ENCODE peak calls at places on chromosomes 16 and 17, in six cellular contexts. V, L, I, Y, Z and E are unnamed samples.

GRCh38 chr16:1916654-1916990 is 1.6 kb downstream of the HS3ST6 start:
- DNase-seq in Z (no peak), L (no peak), I (no peak), V (no peak), Y (no peak), E (no peak)

GRCh38 chr16:88200896-88201185 is 181.9 kb upstream of the ZNF469 start:
- DNase-seq in I (no peak), L (no peak), Y (no peak), Z (no peak), V (no peak), E (no peak)

GRCh38 chr17:43327834-43328420 is 70.9 kb upstream of the ARL4D start:
- DNase-seq in Y (no peak), Z (peak; percentile 25), V (no peak), L (no peak), I (no peak), E (no peak)

GRCh38 chr17:76697702-76698465 is 12.9 kb downstream of the MXRA7 start:
- DNase-seq in I (no peak), Y (no peak), L (no peak), Z (no peak), V (no peak), E (no peak)

GRCh38 chr17:11554542-11554941 is 43.7 kb upstream of the DNAH9 start:
- DNase-seq in L (no peak), V (no peak), I (no peak), Z (no peak), Y (no peak), E (no peak)

GRCh38 chr17:78185981-78186688 is 717 bp downstream of the TK1 start:
- DNase-seq in Z (peak; percentile 69), Y (no peak), L (no peak), V (no peak), I (peak; percentile 63), E (peak; percentile 51)

GRCh38 chr17:46875849-46876352 is 24.5 kb downstream of the WNT9B start:
- DNase-seq in L (no peak), Y (no peak), I (no peak), Z (no peak), V (no peak), E (no peak)

GRCh38 chr17:58121925-58122324 is 26.3 kb upstream of the OR4D1 start:
- DNase-seq in I (peak; percentile 72), V (no peak), Z (peak; percentile 32), Y (peak; percentile 18), L (peak; percentile 51), E (peak; percentile 17)

GRCh38 chr17:43940630-43941029 is 1.6 kb downstream of the PPY start:
- DNase-seq in I (peak; percentile 46), Y (no peak), Z (peak; percentile 53), V (no peak), L (no peak), E (peak; percentile 55)

GRCh38 chr16:53404959-53405358 is 29.3 kb upstream of the RBL2 start:
- DNase-seq in Y (no peak), I (no peak), V (no peak), L (no peak), Z (no peak), E (no peak)

GRCh38 chr17:32259596-32259995 is 6.0 kb upstream of the RHBDL3 start:
- DNase-seq in I (no peak), V (no peak), L (no peak), Y (no peak), Z (peak; percentile 48), E (peak; percentile 60)

GRCh38 chr17:33014751-33015150 is 23.1 kb downstream of the SPACA3 start:
- DNase-seq in I (no peak), Y (no peak), V (no peak), L (no peak), Z (no peak), E (no peak)

GRCh38 chr17:43695968-43696865 is 34.5 kb upstream of the MEOX1 start:
- DNase-seq in L (no peak), I (peak; percentile 10), Z (no peak), V (no peak), Y (no peak), E (peak; percentile 85)

GRCh38 chr17:38874505-38875419 is 4.9 kb downstream of the LASP1 start:
- DNase-seq in Y (no peak), Z (peak; percentile 49), L (no peak), I (no peak), V (no peak), E (peak; percentile 52)

GRCh38 chr16:71927383-71927782 is 32.1 kb downstream of the IST1 start:
- DNase-seq in Y (no peak), L (no peak), V (no peak), I (peak; percentile 63), Z (peak; percentile 97), E (peak; percentile 76)

GRCh38 chr17:45224671-45225050 is 3.0 kb downstream of the FMNL1 start:
- DNase-seq in L (peak; percentile 54), Z (no peak), V (no peak), Y (no peak), I (no peak), E (no peak)

GRCh38 chr16:27839419-27839818 is 224.1 kb downstream of the GSG1L start:
- DNase-seq in V (peak; percentile 9), L (no peak), I (no peak), Y (no peak), Z (peak; percentile 38), E (no peak)

GRCh38 chr17:74368341-74369152 is 1.2 kb downstream of the GPR142 start:
- DNase-seq in Y (peak; percentile 58), Z (peak; percentile 45), V (peak; percentile 92), L (peak; percentile 61), I (peak; percentile 67), E (peak; percentile 93)

GRCh38 chr16:50300942-50301625 is 34.7 kb downstream of the ADCY7 start:
- DNase-seq in Z (no peak), Y (no peak), L (no peak), I (no peak), V (peak; percentile 80), E (no peak)

GRCh38 chr17:70137451-70138230 is 31.7 kb upstream of the KCNJ2 start:
- DNase-seq in Y (no peak), I (no peak), V (no peak), L (no peak), Z (peak; percentile 77), E (peak; percentile 77)

GRCh38 chr17:79078476-79079190 is 4.0 kb downstream of the ENGASE start:
- DNase-seq in V (peak; percentile 62), L (no peak), Z (no peak), Y (no peak), I (no peak), E (no peak)

GRCh38 chr16:15951852-15952251 is 2.4 kb downstream of the ABCC1 start:
- DNase-seq in L (no peak), Y (no peak), Z (no peak), I (no peak), V (no peak), E (no peak)

GRCh38 chr17:68057531-68057952 is 22.0 kb downstream of the KPNA2 start:
- DNase-seq in Z (peak; percentile 42), Y (no peak), I (peak; percentile 62), L (peak; percentile 63), V (no peak), E (peak; percentile 9)

GRCh38 chr17:58224315-58224714 is 5.3 kb upstream of the MKS1 start:
- DNase-seq in L (no peak), Z (peak; percentile 78), V (no peak), I (peak; percentile 33), Y (no peak), E (peak; percentile 55)

GRCh38 chr16:998211-998610 is 16.6 kb downstream of the SOX8 start:
- DNase-seq in I (no peak), V (no peak), Z (no peak), Y (no peak), L (peak; percentile 43), E (no peak)

GRCh38 chr17:8173056-8173870 is 2.9 kb downstream of the TMEM107 start:
- DNase-seq in L (peak; percentile 92), V (no peak), Z (peak; percentile 96), I (peak; percentile 83), Y (peak; percentile 65), E (peak; percentile 77)

GRCh38 chr17:65742433-65743312 is 181.2 kb upstream of the AXIN2 start:
- DNase-seq in I (no peak), V (no peak), L (no peak), Y (no peak), Z (peak; percentile 89), E (peak; percentile 74)

GRCh38 chr16:72876221-72876620 is 171.7 kb downstream of the ZFHX3 start:
- DNase-seq in I (peak; percentile 88), Y (no peak), L (no peak), V (peak; percentile 91), Z (peak; percentile 89), E (peak; percentile 47)

GRCh38 chr17:61235821-61236197 is 163.8 kb upstream of the TBX2 start:
- DNase-seq in I (no peak), Y (no peak), V (no peak), Z (peak; percentile 52), L (no peak), E (peak; percentile 14)

GRCh38 chr17:15475620-15476354 is 8.4 kb upstream of the CDRT4 start:
- DNase-seq in Z (peak; percentile 69), L (no peak), Y (no peak), V (no peak), I (no peak), E (peak; percentile 75)

GRCh38 chr17:67246398-67246647 is 1.3 kb upstream of the HELZ start:
- DNase-seq in Z (no peak), V (no peak), Y (no peak), L (no peak), I (peak; percentile 61), E (no peak)

GRCh38 chr17:82970067-82970466 is 109.3 kb upstream of the METRNL start:
- DNase-seq in Z (no peak), V (no peak), L (no peak), Y (no peak), I (no peak), E (no peak)